ENCODE peak calls at places on chromosomes 7 and 10, in seven cellular contexts. One of them, this sample, is unnamed.

GRCh38 chr7:140212100-140212881 is 35.5 kb upstream of the KDM7A start:
- DNase-seq in right cardiac atrium: no peak
- DNase-seq in COR-L47: no peak
- DNase-seq in GM18507: peak; percentile 60
- DNase-seq in SK-N-DZ: no peak
- DNase-seq in astrocyte of the cerebellum: no peak
- DNase-seq in breast epithelium: no peak
- DNase-seq in this sample: no peak

GRCh38 chr7:127928222-127928621 is 103.0 kb downstream of the LRRC4 start:
- DNase-seq in astrocyte of the cerebellum: no peak
- DNase-seq in breast epithelium: no peak
- DNase-seq in right cardiac atrium: no peak
- DNase-seq in GM18507: no peak
- DNase-seq in SK-N-DZ: no peak
- DNase-seq in COR-L47: no peak
- DNase-seq in this sample: no peak

GRCh38 chr7:74345970-74346369 is 56.8 kb downstream of the CLIP2 start:
- DNase-seq in breast epithelium: no peak
- DNase-seq in COR-L47: no peak
- DNase-seq in right cardiac atrium: no peak
- DNase-seq in astrocyte of the cerebellum: no peak
- DNase-seq in GM18507: no peak
- DNase-seq in SK-N-DZ: no peak
- DNase-seq in this sample: no peak

GRCh38 chr7:41996381-41997035 is 240.5 kb downstream of the GLI3 start:
- DNase-seq in SK-N-DZ: no peak
- DNase-seq in breast epithelium: no peak
- DNase-seq in astrocyte of the cerebellum: peak; percentile 52
- DNase-seq in GM18507: no peak
- DNase-seq in COR-L47: no peak
- DNase-seq in right cardiac atrium: no peak
- DNase-seq in this sample: no peak

GRCh38 chr7:152925412-152926147 is 166.0 kb downstream of the ACTR3B start:
- DNase-seq in breast epithelium: peak; percentile 7
- DNase-seq in right cardiac atrium: no peak
- DNase-seq in SK-N-DZ: peak; percentile 31
- DNase-seq in astrocyte of the cerebellum: no peak
- DNase-seq in GM18507: no peak
- DNase-seq in COR-L47: no peak
- DNase-seq in this sample: no peak

GRCh38 chr7:37065779-37066271 is 341.5 kb upstream of the AOAH start:
- DNase-seq in COR-L47: no peak
- DNase-seq in SK-N-DZ: no peak
- DNase-seq in breast epithelium: no peak
- DNase-seq in astrocyte of the cerebellum: peak; percentile 35
- DNase-seq in right cardiac atrium: peak; percentile 16
- DNase-seq in GM18507: no peak
- DNase-seq in this sample: no peak

GRCh38 chr10:114874827-114875541 is 53.4 kb downstream of the FHIP2A start:
- DNase-seq in astrocyte of the cerebellum: no peak
- DNase-seq in SK-N-DZ: peak; percentile 85
- DNase-seq in COR-L47: no peak
- DNase-seq in right cardiac atrium: peak; percentile 36
- DNase-seq in GM18507: no peak
- DNase-seq in breast epithelium: no peak
- DNase-seq in this sample: no peak

GRCh38 chr10:97138777-97139317 is 46.9 kb downstream of the SLIT1 start:
- DNase-seq in astrocyte of the cerebellum: no peak
- DNase-seq in SK-N-DZ: no peak
- DNase-seq in right cardiac atrium: no peak
- DNase-seq in COR-L47: no peak
- DNase-seq in breast epithelium: no peak
- DNase-seq in GM18507: no peak
- DNase-seq in this sample: no peak

GRCh38 chr7:82050134-82050533 is 280.3 kb upstream of the HGF start:
- DNase-seq in breast epithelium: no peak
- DNase-seq in astrocyte of the cerebellum: peak; percentile 63
- DNase-seq in COR-L47: peak; percentile 45
- DNase-seq in GM18507: no peak
- DNase-seq in right cardiac atrium: no peak
- DNase-seq in SK-N-DZ: peak; percentile 14
- DNase-seq in this sample: no peak

GRCh38 chr10:58577394-58577793 is 64.7 kb downstream of the BICC1 start:
- DNase-seq in GM18507: no peak
- DNase-seq in COR-L47: no peak
- DNase-seq in right cardiac atrium: no peak
- DNase-seq in SK-N-DZ: no peak
- DNase-seq in astrocyte of the cerebellum: peak; percentile 26
- DNase-seq in breast epithelium: no peak
- DNase-seq in this sample: no peak

GRCh38 chr7:91636129-91636724 is 244.3 kb downstream of the MTERF1 start:
- DNase-seq in right cardiac atrium: no peak
- DNase-seq in breast epithelium: no peak
- DNase-seq in GM18507: no peak
- DNase-seq in COR-L47: peak; percentile 17
- DNase-seq in SK-N-DZ: peak; percentile 58
- DNase-seq in astrocyte of the cerebellum: peak; percentile 12
- DNase-seq in this sample: peak; percentile 33

GRCh38 chr10:43958964-43959363 is 310.3 kb upstream of the ZNF32 start:
- DNase-seq in astrocyte of the cerebellum: no peak
- DNase-seq in right cardiac atrium: no peak
- DNase-seq in GM18507: no peak
- DNase-seq in SK-N-DZ: no peak
- DNase-seq in COR-L47: no peak
- DNase-seq in breast epithelium: no peak
- DNase-seq in this sample: no peak

GRCh38 chr10:13848530-13849425 is 262.0 kb downstream of the PRPF18 start:
- DNase-seq in COR-L47: no peak
- DNase-seq in right cardiac atrium: no peak
- DNase-seq in SK-N-DZ: no peak
- DNase-seq in astrocyte of the cerebellum: no peak
- DNase-seq in GM18507: no peak
- DNase-seq in breast epithelium: no peak
- DNase-seq in this sample: no peak

GRCh38 chr7:112487938-112488575 is 7.3 kb downstream of the LSMEM1 start:
- DNase-seq in SK-N-DZ: no peak
- DNase-seq in breast epithelium: no peak
- DNase-seq in right cardiac atrium: no peak
- DNase-seq in COR-L47: no peak
- DNase-seq in astrocyte of the cerebellum: no peak
- DNase-seq in GM18507: no peak
- DNase-seq in this sample: no peak

GRCh38 chr10:124293641-124294449 is 124.9 kb downstream of the OAT start:
- DNase-seq in GM18507: no peak
- DNase-seq in astrocyte of the cerebellum: no peak
- DNase-seq in right cardiac atrium: no peak
- DNase-seq in breast epithelium: no peak
- DNase-seq in COR-L47: no peak
- DNase-seq in SK-N-DZ: no peak
- DNase-seq in this sample: no peak

GRCh38 chr7:102833343-102833742 is 79.5 kb upstream of the LRRC17 start:
- DNase-seq in astrocyte of the cerebellum: no peak
- DNase-seq in breast epithelium: no peak
- DNase-seq in COR-L47: no peak
- DNase-seq in right cardiac atrium: no peak
- DNase-seq in GM18507: no peak
- DNase-seq in SK-N-DZ: no peak
- DNase-seq in this sample: no peak

GRCh38 chr10:24518981-24519597 is 204.6 kb downstream of the ARHGAP21 start:
- DNase-seq in GM18507: no peak
- DNase-seq in right cardiac atrium: peak; percentile 51
- DNase-seq in SK-N-DZ: peak; percentile 38
- DNase-seq in COR-L47: no peak
- DNase-seq in astrocyte of the cerebellum: peak; percentile 43
- DNase-seq in breast epithelium: peak; percentile 58
- DNase-seq in this sample: peak; percentile 44

GRCh38 chr10:132364594-132364970 is 32.4 kb upstream of the PWWP2B start:
- DNase-seq in GM18507: no peak
- DNase-seq in SK-N-DZ: no peak
- DNase-seq in right cardiac atrium: peak; percentile 12
- DNase-seq in COR-L47: no peak
- DNase-seq in breast epithelium: peak; percentile 36
- DNase-seq in astrocyte of the cerebellum: no peak
- DNase-seq in this sample: no peak

GRCh38 chr7:47759056-47759706 is 177.3 kb upstream of the TNS3 start:
- DNase-seq in astrocyte of the cerebellum: no peak
- DNase-seq in COR-L47: no peak
- DNase-seq in right cardiac atrium: no peak
- DNase-seq in GM18507: no peak
- DNase-seq in breast epithelium: peak; percentile 13
- DNase-seq in SK-N-DZ: no peak
- DNase-seq in this sample: no peak

GRCh38 chr7:1531263-1531978 is 919 bp downstream of the MAFK start:
- DNase-seq in right cardiac atrium: peak; percentile 35
- DNase-seq in breast epithelium: no peak
- DNase-seq in SK-N-DZ: no peak
- DNase-seq in astrocyte of the cerebellum: no peak
- DNase-seq in COR-L47: no peak
- DNase-seq in GM18507: peak; percentile 33
- DNase-seq in this sample: no peak

GRCh38 chr7:92034116-92034515 is 93.5 kb downstream of the AKAP9 start:
- DNase-seq in GM18507: no peak
- DNase-seq in COR-L47: no peak
- DNase-seq in breast epithelium: no peak
- DNase-seq in astrocyte of the cerebellum: no peak
- DNase-seq in right cardiac atrium: no peak
- DNase-seq in SK-N-DZ: no peak
- DNase-seq in this sample: no peak

GRCh38 chr7:151705744-151706567 is 171.0 kb downstream of the PRKAG2 start:
- DNase-seq in astrocyte of the cerebellum: no peak
- DNase-seq in breast epithelium: no peak
- DNase-seq in SK-N-DZ: peak; percentile 69
- DNase-seq in COR-L47: peak; percentile 37
- DNase-seq in GM18507: no peak
- DNase-seq in right cardiac atrium: no peak
- DNase-seq in this sample: no peak

GRCh38 chr7:155315977-155316376 is 18.3 kb downstream of the INSIG1 start:
- DNase-seq in COR-L47: no peak
- DNase-seq in right cardiac atrium: no peak
- DNase-seq in breast epithelium: no peak
- DNase-seq in GM18507: no peak
- DNase-seq in SK-N-DZ: no peak
- DNase-seq in astrocyte of the cerebellum: no peak
- DNase-seq in this sample: no peak

GRCh38 chr7:600935-601334 is 81.3 kb upstream of the PDGFA start:
- DNase-seq in breast epithelium: no peak
- DNase-seq in COR-L47: no peak
- DNase-seq in right cardiac atrium: no peak
- DNase-seq in astrocyte of the cerebellum: no peak
- DNase-seq in GM18507: no peak
- DNase-seq in SK-N-DZ: no peak
- DNase-seq in this sample: no peak

GRCh38 chr10:71985542-71986250 is 21.5 kb downstream of the CHST3 start:
- DNase-seq in GM18507: peak; percentile 30
- DNase-seq in right cardiac atrium: peak; percentile 67
- DNase-seq in SK-N-DZ: no peak
- DNase-seq in astrocyte of the cerebellum: no peak
- DNase-seq in breast epithelium: no peak
- DNase-seq in COR-L47: no peak
- DNase-seq in this sample: no peak

GRCh38 chr10:70589762-70590662 is 12.5 kb downstream of the PRF1 start:
- DNase-seq in GM18507: no peak
- DNase-seq in COR-L47: no peak
- DNase-seq in right cardiac atrium: peak; percentile 69
- DNase-seq in breast epithelium: no peak
- DNase-seq in astrocyte of the cerebellum: peak; percentile 48
- DNase-seq in SK-N-DZ: no peak
- DNase-seq in this sample: no peak

GRCh38 chr7:43669286-43670081 is 59.8 kb downstream of the COA1 start:
- DNase-seq in breast epithelium: no peak
- DNase-seq in COR-L47: no peak
- DNase-seq in GM18507: no peak
- DNase-seq in astrocyte of the cerebellum: no peak
- DNase-seq in SK-N-DZ: no peak
- DNase-seq in right cardiac atrium: no peak
- DNase-seq in this sample: no peak

GRCh38 chr7:102468416-102469350 is 3.9 kb downstream of the LRWD1 start:
- DNase-seq in right cardiac atrium: peak; percentile 15
- DNase-seq in breast epithelium: no peak
- DNase-seq in astrocyte of the cerebellum: no peak
- DNase-seq in GM18507: no peak
- DNase-seq in COR-L47: no peak
- DNase-seq in SK-N-DZ: no peak
- DNase-seq in this sample: no peak

This sample was measured in glomerular endothelial cell.